ENCODE peak calls at places on chromosomes 16 and 17, in ten cellular contexts. C is mucosa of descending colon, O is heart right ventricle, B is HFFc6, G is upper lobe of right lung, T is nephron progenitor cell, L is cardiac muscle cell, U is PC-9, F is glutamatergic neuron, Y is RWPE2. V is an unnamed sample.

GRCh38 chr16:1876468-1876867 is 4.5 kb upstream of the MEIOB start:
- DNase-seq in C (no peak), O (no peak), B (no peak), G (no peak), T (no peak), L (no peak), U (no peak), F (no peak), Y (no peak), V (no peak)

GRCh38 chr17:76869209-76869877 is 1.1 kb downstream of the MGAT5B start:
- DNase-seq in C (no peak), O (no peak), B (no peak), G (no peak), T (peak), L (no peak), U (no peak), F (peak), Y (no peak), V (no peak)

GRCh38 chr16:88430524-88431446 is 22.3 kb upstream of the ZFPM1 start:
- DNase-seq in C (no peak), O (peak), B (no peak), G (no peak), T (no peak), L (no peak), U (no peak), F (no peak), Y (no peak), V (no peak)

GRCh38 chr17:10059684-10060211 is 138.7 kb downstream of the GAS7 start:
- DNase-seq in C (peak), O (peak), B (no peak), G (no peak), T (no peak), L (no peak), U (no peak), F (no peak), Y (no peak), V (no peak)

GRCh38 chr17:48276776-48277175 is 153.2 kb downstream of the SKAP1 start:
- DNase-seq in C (no peak), O (no peak), B (no peak), G (no peak), T (no peak), L (no peak), U (no peak), F (no peak), Y (no peak), V (no peak)

GRCh38 chr17:27333410-27333980 is 39.6 kb downstream of the WSB1 start:
- DNase-seq in C (no peak), O (no peak), B (no peak), G (no peak), T (no peak), L (no peak), U (no peak), F (no peak), Y (no peak), V (no peak)

GRCh38 chr16:27638833-27639587 is 89.1 kb downstream of the KATNIP start:
- DNase-seq in C (peak), O (no peak), B (no peak), G (no peak), T (no peak), L (no peak), U (peak), F (no peak), Y (no peak), V (no peak)

GRCh38 chr17:9037741-9038140 is 16.4 kb downstream of the NTN1 start:
- DNase-seq in C (no peak), O (no peak), B (no peak), G (no peak), T (no peak), L (no peak), U (no peak), F (no peak), Y (no peak), V (no peak)

GRCh38 chr17:77644181-77644972 is 314.1 kb upstream of the TNRC6C start:
- DNase-seq in C (no peak), O (no peak), B (no peak), G (no peak), T (no peak), L (no peak), U (no peak), F (no peak), Y (no peak), V (peak)

GRCh38 chr17:45844695-45845375 is at the start of gene SPPL2C:
- DNase-seq in C (peak), O (no peak), B (no peak), G (no peak), T (no peak), L (no peak), U (no peak), F (no peak), Y (no peak), V (peak)

GRCh38 chr17:27499451-27500265 is 43.4 kb downstream of the KSR1 start:
- DNase-seq in C (no peak), O (no peak), B (no peak), G (peak), T (no peak), L (no peak), U (no peak), F (no peak), Y (no peak), V (no peak)

GRCh38 chr17:58399974-58400373 is 17.4 kb downstream of the RNF43 start:
- DNase-seq in C (no peak), O (no peak), B (no peak), G (no peak), T (no peak), L (no peak), U (no peak), F (no peak), Y (no peak), V (no peak)

GRCh38 chr16:27960619-27961295 is 102.8 kb downstream of the GSG1L start:
- DNase-seq in C (no peak), O (no peak), B (no peak), G (no peak), T (no peak), L (no peak), U (no peak), F (no peak), Y (no peak), V (no peak)

DNA sequence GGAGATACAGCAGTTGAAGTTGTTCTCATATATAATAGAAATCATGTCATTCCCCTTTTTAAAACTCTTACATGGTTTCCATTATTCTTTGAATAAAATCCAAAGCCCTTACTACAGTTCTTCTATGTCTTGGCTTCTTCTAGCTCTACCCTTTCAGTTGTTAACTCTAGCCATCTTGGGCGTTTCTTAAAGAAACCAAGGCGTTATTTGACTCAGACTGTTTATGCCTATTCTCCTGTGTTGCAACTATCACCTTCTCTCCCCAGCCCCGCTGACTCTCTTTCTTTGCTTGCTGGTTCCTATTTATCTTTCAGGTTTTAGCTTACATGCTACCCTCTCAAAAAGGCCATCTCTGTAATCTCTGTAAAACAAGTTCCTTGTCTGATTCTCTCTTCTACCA is 32.7 kb downstream of the NFATC3 start:
- DNase-seq in C (no peak), O (no peak), B (no peak), G (no peak), T (no peak), L (no peak), U (no peak), F (no peak), Y (no peak), V (no peak)
- TF ChIP-seq CTCF in C (no peak), O (no peak), B (no peak), G (no peak), T (no peak), L (no peak), U (no peak), F (no peak), Y (no peak), V (no peak)

GRCh38 chr17:73560661-73561060 is 83.6 kb downstream of the SDK2 start:
- DNase-seq in C (no peak), O (no peak), B (no peak), G (no peak), T (no peak), L (no peak), U (no peak), F (no peak), Y (no peak), V (no peak)
- TF ChIP-seq CTCF in C (no peak), O (no peak), B (no peak), G (no peak), T (no peak), L (no peak), U (no peak), F (no peak), Y (peak), V (no peak)

DNA sequence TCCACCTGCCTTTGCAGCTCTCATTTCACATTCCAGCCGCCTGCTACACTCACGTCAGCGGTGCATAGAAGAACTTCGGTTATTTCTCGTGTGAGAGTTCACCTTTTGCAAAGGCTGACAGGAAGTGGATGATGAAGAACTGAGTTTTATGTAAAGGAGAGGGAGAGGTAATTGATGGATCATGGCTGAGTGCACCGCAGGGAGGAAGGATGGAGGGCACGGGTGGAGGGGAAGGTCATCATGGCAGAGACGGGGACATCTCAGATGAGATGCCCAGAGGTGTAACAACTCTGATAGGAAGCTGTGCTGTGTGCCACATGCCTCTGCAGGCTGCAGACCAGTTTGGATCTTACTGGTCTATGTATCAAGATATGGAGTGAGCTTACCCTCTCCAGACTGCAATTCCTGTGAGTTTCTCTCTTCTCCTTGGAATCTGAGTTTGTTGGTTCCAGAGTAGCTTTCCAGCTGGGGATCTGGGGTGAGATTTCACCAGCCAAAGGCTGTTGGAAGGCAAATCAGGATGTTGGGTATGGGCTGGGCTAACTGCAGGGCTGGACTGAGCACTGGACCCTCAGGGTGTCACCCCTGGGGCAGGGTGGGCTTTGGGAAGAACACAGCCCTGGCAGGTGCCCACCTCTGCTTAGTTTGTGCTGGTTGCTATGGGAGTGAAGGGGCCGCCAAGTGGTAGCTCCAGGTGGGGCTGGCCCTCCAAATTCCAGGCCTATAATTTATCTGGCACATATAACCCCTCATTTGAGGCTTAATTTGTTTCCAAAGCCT is 777.0 kb downstream of the KCNJ18 start:
- DNase-seq in C (no peak), O (no peak), B (no peak), G (no peak), T (no peak), L (no peak), U (no peak), F (no peak), Y (no peak), V (no peak)
- TF ChIP-seq CTCF in C (no peak), O (no peak), B (no peak), G (no peak), T (no peak), L (no peak), U (no peak), F (no peak), Y (no peak), V (no peak)

DNA sequence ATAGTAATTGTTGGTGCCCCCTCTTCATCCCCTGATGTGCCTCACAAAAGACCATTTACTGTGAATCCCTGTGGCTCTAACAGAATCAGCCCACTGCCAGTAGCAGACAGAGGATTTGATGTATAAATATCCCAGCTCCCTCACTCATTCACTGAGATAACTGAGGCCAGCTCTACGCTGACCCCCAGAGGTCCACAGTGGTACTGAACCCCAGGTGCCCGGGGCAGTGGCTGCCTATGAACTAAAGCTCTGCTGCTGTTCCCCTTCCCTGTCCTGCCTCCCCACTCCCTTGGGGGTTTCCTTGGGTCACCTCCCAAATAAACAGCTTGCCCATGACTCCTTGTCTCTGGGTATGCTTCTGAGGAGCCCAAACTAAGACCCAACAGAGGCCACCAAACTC is 295.8 kb downstream of the FOXL1 start:
- DNase-seq in C (peak), O (no peak), B (peak), G (no peak), T (no peak), L (peak), U (peak), F (no peak), Y (peak), V (no peak)
- TF ChIP-seq CTCF in C (peak), O (peak), B (peak), G (peak), T (peak), L (peak), U (peak), F (peak), Y (peak), V (peak)

DNA sequence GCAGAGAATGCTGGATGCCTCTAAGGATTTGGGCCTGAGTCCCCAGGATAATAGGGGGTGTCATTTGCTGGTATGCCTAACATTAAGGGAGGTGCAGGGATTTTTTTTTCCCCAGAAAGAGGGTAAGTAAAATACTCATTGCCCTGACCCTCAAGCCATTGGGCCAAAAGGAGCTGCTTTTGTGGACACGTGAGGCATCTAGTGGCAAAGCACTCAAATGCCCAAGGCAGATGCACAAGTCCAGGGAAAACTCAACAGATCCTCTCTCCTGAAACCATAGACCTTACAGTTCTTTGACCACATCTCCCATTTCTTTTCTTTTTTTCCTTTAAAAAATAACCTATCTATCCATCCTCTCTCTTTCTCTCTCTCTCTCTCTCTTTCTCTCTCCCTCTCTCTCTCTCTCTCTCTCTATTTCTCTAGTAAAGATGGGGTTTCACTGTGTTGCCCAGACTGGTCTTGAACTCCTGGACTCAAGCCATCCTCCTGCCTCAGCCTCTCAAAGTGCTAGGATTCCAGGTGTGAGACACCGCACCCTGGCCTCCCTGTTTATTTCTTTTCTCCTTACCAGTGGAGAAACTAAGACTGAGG is 11.8 kb downstream of the IRX5 start:
- DNase-seq in C (no peak), O (no peak), B (no peak), G (no peak), T (no peak), L (no peak), U (no peak), F (no peak), Y (no peak), V (no peak)
- TF ChIP-seq CTCF in C (no peak), O (no peak), B (no peak), G (no peak), T (no peak), L (no peak), U (no peak), F (no peak), Y (no peak), V (peak)

DNA sequence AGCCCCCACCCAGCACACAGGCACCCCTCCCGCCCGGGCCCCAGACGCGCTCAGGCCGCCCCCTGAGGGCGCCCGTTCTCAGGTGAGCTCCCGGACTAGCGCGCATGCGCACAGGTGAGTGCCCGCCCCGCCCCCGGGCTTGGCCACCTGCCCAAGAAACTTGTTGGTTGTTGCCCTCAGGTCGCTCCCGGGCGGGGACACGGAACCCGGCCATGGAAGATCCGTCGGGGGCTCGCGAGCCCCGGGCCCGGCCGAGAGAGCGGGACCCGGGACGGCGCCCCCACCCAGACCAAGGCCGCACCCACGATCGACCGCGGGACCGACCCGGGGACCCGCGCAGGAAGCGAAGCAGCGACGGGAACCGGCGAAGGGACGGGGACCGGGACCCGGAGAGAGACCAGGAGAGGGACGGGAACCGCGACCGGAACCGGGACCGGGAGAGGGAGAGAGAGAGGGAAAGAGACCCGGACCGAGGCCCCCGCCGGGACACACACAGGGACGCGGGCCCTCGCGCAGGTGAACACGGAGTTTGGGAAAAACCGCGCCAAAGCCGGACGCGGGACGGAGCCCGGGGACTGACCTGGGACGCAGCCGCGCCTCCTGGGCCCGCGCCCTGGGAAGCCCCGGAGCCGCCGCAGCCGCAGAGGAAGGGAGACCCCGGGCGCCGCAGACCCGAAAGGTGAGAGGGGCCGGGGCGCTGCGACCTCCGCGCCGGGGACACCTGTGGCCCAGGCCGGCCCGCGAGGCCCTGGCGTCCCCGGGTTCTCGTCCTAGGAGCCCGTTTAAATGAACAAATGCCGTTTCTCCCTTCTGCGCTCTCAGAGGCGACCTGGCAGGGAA is at the start of gene MARVELD3:
- DNase-seq in C (peak), O (peak), B (no peak), G (peak), T (peak), L (peak), U (peak), F (peak), Y (peak), V (no peak)
- TF ChIP-seq CTCF in C (no peak), O (no peak), B (no peak), G (no peak), T (no peak), L (no peak), U (no peak), F (no peak), Y (peak), V (no peak)

GRCh38 chr16:50274771-50275415 is 8.5 kb downstream of the ADCY7 start:
- DNase-seq in C (no peak), O (no peak), B (no peak), G (peak), T (no peak), L (no peak), U (no peak), F (no peak), Y (peak), V (peak)
- TF ChIP-seq CTCF in C (no peak), O (no peak), B (no peak), G (no peak), T (no peak), L (no peak), U (no peak), F (no peak), Y (no peak), V (no peak)